ENCODE peak calls at places on chromosomes 1 and 21, in four cellular contexts. Z is PC-9, X is HepG2, D is PC-3. G is an unnamed sample. For H3K4me1, the result is how much of the 10 kb centered on the place peaks cover.

GRCh38 chr1:234647758-234648157 is 37.8 kb upstream of the IRF2BP2 start:
- DNase-seq in Z (no peak), X (no peak), D (peak), G (no peak)

GRCh38 chr1:68590473-68590872 is 93.6 kb upstream of the DEPDC1 start:
- DNase-seq in Z (no peak), X (no peak), D (peak), G (no peak)

GRCh38 chr1:94627771-94628170 is 86.2 kb upstream of the F3 start:
- DNase-seq in Z (no peak), X (no peak), D (no peak), G (no peak)

GRCh38 chr1:160078392-160079195 is 2.7 kb upstream of the KCNJ9 start:
- DNase-seq in Z (peak), X (peak), D (peak), G (peak)

GRCh38 chr1:62962794-62963776 is 179.2 kb downstream of the ATG4C start:
- DNase-seq in Z (peak), X (peak), D (peak), G (peak)

GRCh38 chr1:156803086-156803851 is 13.4 kb downstream of the SH2D2A start:
- DNase-seq in Z (no peak), X (no peak), D (no peak), G (no peak)

GRCh38 chr1:192892934-192893333 is 84.1 kb downstream of the RGS2 start:
- DNase-seq in Z (no peak), X (no peak), D (no peak), G (no peak)

GRCh38 chr1:10782491-10783244 is 13.8 kb downstream of the CASZ1 start:
- DNase-seq in Z (no peak), X (no peak), D (no peak), G (no peak)

GRCh38 chr1:151822404-151822803 is 9.2 kb downstream of the RORC start:
- DNase-seq in Z (no peak), X (no peak), D (no peak), G (no peak)

GRCh38 chr1:22210636-22211035 is 67.7 kb upstream of the WNT4 start:
- DNase-seq in Z (no peak), X (no peak), D (no peak), G (peak)

GRCh38 chr1:153903841-153904455 is 18.8 kb downstream of the GATAD2B start:
- DNase-seq in Z (no peak), X (no peak), D (no peak), G (no peak)

GRCh38 chr1:3836421-3836820 is 20.6 kb downstream of the CEP104 start:
- DNase-seq in Z (no peak), X (no peak), D (no peak), G (no peak)

GRCh38 chr1:205973377-205974232 is 29.6 kb downstream of the RAB7B start:
- DNase-seq in Z (no peak), X (no peak), D (no peak), G (no peak)

DNA sequence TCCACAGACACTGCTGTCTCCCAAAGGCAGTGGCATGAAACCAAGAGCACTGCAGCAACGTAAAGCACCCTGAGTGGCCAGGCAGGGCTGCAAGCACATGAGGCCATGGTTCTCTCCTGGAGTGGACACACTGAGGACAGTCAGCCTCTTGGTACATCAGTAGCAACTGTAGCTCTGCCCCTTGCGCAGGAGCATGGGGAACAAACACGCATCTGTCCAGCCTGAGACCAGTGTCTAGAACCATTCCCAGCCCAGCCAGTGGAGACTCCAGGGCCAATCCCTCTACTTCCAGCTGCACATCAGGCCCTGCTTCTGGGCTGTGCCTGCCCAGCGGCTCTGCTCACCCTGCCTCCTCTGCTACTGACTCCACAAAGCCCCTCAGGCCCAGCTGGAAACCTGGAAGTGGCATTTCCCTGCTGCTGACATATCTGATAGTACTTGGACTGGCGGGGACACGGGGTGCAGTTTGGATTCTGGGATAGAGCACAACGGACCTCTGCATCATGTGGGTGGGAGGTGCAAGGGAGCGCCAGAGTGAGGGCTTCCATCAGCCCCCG is 49.0 kb downstream of the TOR1AIP2 start:
- DNase-seq in Z (no peak), X (no peak), D (no peak), G (no peak)
- TF ChIP-seq CTCF in Z (no peak), X (no peak), D (no peak), G (no peak)

DNA sequence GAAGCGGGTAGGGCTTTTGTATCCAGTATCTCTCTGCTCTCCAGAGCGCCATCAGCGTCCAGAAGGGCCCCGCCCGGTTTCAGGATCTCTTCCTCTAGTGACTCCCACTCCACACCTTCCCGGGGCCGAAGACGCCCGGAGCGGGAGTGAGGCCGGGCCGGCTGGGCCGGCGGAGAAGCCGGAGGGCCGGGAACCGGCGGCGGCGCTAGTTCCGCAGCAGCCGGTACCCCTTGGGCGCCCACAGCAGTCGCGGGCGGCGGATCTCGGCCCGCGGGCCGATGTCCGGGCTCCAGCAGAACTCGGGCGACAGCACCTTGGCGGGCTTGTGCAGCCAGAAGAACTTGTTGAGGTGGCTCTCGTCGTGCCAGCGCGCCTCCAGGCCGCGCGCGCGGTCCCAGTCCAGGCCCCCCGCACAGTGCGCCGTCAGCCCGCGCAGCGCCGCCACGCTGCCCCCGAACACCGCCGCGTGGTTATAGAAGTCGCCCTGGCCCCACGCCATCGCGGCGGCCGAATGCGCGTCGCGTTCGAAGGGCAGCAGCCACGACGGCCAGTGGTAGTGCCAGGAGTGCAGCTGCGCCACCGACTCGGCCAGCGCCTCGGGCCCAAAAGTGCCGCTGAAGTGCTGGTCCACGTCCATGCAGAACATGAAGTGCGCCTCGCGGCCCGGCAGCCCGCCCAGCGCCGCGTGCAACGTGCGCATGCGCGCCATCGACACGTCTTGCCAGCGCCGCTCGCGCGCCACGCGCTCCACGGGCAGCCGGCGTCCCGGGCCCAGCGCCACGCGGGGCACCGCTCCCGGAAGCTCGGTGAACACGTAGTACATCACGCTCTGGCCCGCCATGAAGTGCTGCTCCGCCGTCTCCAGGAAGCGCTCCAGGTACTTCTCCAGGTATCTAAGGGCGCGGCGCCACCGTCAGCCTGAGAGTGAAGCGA is 14.1 kb downstream of the A3GALT2 start:
- DNase-seq in Z (no peak), X (no peak), D (no peak), G (no peak)
- H3K4me3 ChIP-seq in Z (no peak), X (no peak), D (no peak), G (no peak)

GRCh38 chr1:150610576-150610975 is 18.8 kb downstream of the ENSA start:
- DNase-seq in Z (no peak), X (no peak), D (no peak), G (no peak)
- H3K4me1 ChIP-seq in Z (half or more), X (half or more), D (under half), G (under half)

GRCh38 chr1:199551967-199552565 is 475.4 kb upstream of the NR5A2 start:
- DNase-seq in Z (peak), X (peak), D (peak), G (peak)
- TF ChIP-seq CTCF in Z (peak), X (peak), D (peak), G (peak)

GRCh38 chr1:115564201-115564600 is 77.6 kb upstream of the VANGL1 start:
- DNase-seq in Z (no peak), X (no peak), D (no peak), G (no peak)
- H3K4me3 ChIP-seq in Z (no peak), X (no peak), D (no peak), G (no peak)

DNA sequence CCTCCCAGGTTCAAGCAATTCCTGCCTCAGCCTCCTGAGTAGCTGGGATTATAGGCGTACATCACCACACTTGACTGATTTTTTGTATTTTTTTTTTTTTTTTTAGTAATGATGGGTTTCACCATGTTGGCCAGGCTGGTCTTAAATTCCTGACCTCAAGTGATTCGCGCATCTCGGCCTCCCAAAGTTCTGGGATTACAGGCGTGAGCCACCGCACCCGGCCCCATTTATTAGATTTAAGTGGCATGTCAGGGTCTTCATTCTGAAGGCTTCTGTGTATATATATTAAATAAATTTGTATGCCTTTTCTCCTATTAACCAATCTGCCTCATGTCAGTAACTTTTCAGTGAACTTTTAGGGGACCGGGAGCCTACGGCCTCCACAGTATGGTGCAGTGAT is 6.0 kb upstream of the CLIC4 start:
- DNase-seq in Z (no peak), X (no peak), D (no peak), G (no peak)
- H3K4me1 ChIP-seq in Z (under half), X (half or more), D (under half), G (under half)

GRCh38 chr1:176719478-176719877 is 256.5 kb downstream of the PAPPA2 start:
- DNase-seq in Z (no peak), X (no peak), D (no peak), G (no peak)

GRCh38 chr1:176720835-176721234 is 257.9 kb downstream of the PAPPA2 start:
- DNase-seq in Z (no peak), X (no peak), D (no peak), G (no peak)

DNA sequence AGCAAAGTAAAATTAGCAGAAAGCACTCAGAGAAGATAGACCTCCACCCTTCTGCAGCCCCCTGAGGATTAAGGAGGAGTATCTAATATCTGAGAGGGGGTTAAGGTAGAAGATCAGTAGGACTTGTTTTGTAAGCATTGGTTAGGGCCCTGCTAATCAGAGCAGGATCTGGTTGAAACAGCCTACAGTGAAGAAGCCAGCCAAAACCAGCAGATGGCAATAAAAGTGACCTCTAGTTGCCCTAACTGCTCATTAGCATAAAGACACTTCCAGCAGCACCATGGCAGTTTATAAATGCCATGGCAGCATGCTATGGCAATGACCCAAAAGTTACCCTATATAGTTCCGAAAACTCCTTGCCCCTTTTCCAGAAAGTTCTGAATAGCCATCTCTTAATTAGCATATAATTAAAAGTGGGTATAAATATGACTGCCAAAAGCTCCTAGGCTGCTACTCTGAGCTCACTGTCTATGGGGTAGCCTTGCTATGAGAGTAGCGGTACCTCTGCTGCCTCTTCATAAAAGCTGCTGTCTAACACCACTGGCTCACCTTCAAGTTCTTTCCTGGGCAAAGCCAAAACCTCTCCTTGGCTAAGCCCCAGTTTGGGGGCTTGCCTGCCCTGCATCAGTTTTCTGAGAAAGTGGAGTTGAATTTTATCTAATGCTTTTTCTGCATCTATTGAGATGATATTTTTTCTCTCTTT is 254.2 kb downstream of the PAPPA2 start:
- DNase-seq in Z (no peak), X (no peak), D (no peak), G (no peak)
- TF ChIP-seq CTCF in Z (no peak), X (no peak), D (no peak), G (no peak)

GRCh38 chr1:77976433-77977076 is 2.3 kb downstream of the FUBP1 start:
- DNase-seq in Z (no peak), X (no peak), D (peak), G (no peak)

GRCh38 chr1:77978293-77978968 is 441 bp downstream of the FUBP1 start:
- DNase-seq in Z (peak), X (peak), D (peak), G (peak)

GRCh38 chr1:77977989-77978292 is 931 bp downstream of the FUBP1 start:
- DNase-seq in Z (no peak), X (no peak), D (no peak), G (no peak)

GRCh38 chr1:77975386-77975785 is 3.5 kb downstream of the FUBP1 start:
- DNase-seq in Z (no peak), X (no peak), D (peak), G (no peak)

DNA sequence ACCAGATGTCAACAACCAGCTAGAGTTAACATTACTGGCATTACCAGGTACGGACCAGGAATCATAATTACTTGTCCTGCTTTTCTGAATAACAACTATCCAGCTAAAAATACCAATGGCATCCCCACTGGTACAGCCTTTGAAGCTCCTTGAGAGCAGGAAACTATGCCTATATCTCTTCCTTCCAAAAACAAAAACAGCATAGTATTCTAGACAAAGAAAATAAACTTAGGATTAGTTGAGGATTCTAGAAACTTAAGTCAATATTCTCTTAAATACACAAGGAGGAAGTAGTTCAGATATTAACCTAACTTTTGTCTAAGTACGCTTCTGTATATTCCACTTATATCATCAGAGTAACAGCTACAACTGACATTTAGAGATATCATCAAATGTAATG is 3.0 kb downstream of the FUBP1 start:
- DNase-seq in Z (no peak), X (no peak), D (no peak), G (no peak)
- H3K4me3 ChIP-seq in Z (peak), X (peak), D (peak), G (no peak)

GRCh38 chr21:36400719-36401118 is 15.5 kb downstream of the CHAF1B start:
- DNase-seq in Z (no peak), X (no peak), D (no peak), G (no peak)

GRCh38 chr21:36397606-36398005 is 12.4 kb downstream of the CHAF1B start:
- DNase-seq in Z (no peak), X (no peak), D (no peak), G (no peak)

GRCh38 chr21:36396971-36397370 is 11.8 kb downstream of the CHAF1B start:
- DNase-seq in Z (no peak), X (no peak), D (no peak), G (no peak)

GRCh38 chr21:36403713-36404112 is 18.5 kb downstream of the CHAF1B start:
- DNase-seq in Z (no peak), X (no peak), D (no peak), G (no peak)

GRCh38 chr21:36402339-36402738 is 17.1 kb downstream of the CHAF1B start:
- DNase-seq in Z (no peak), X (no peak), D (peak), G (no peak)
- H3K4me1 ChIP-seq in Z (under half), X (under half), D (under half), G (under half)

GRCh38 chr1:78690516-78690915 is 40.9 kb downstream of the IFI44 start:
- DNase-seq in Z (no peak), X (no peak), D (no peak), G (no peak)

GRCh38 chr1:78687315-78687714 is 37.7 kb downstream of the IFI44 start:
- DNase-seq in Z (no peak), X (no peak), D (peak), G (no peak)

GRCh38 chr1:78691995-78692747 is 42.5 kb downstream of the IFI44 start:
- DNase-seq in Z (no peak), X (no peak), D (peak), G (no peak)

GRCh38 chr1:78687914-78688313 is 38.3 kb downstream of the IFI44 start:
- DNase-seq in Z (no peak), X (no peak), D (peak), G (no peak)

GRCh38 chr1:78688701-78689100 is 39.1 kb downstream of the IFI44 start:
- DNase-seq in Z (no peak), X (no peak), D (peak), G (no peak)
- TF ChIP-seq CTCF in Z (peak), X (no peak), D (peak), G (no peak)

G was measured in Caco-2.